ENCODE peak calls at places on chromosome 9, in four cellular contexts. M, L, N and K are unnamed samples.

GRCh38 chr9:36798350-36799065 is 225.8 kb downstream of the MELK start:
- DNase-seq in M (no peak), L (peak), N (no peak), K (no peak)

GRCh38 chr9:121196389-121196788 is 5.3 kb downstream of the RAB14 start:
- DNase-seq in M (no peak), L (no peak), N (no peak), K (no peak)

GRCh38 chr9:100589582-100589981 is 11.7 kb downstream of the CAVIN4 start:
- DNase-seq in M (no peak), L (no peak), N (no peak), K (no peak)

GRCh38 chr9:32258482-32258881 is 126.0 kb upstream of the ACO1 start:
- DNase-seq in M (no peak), L (no peak), N (no peak), K (no peak)

GRCh38 chr9:114366334-114367128 is 21.3 kb downstream of the AKNA start:
- DNase-seq in M (peak), L (no peak), N (peak), K (no peak)

GRCh38 chr9:21682981-21683380 is 119.5 kb upstream of the MTAP start:
- DNase-seq in M (no peak), L (no peak), N (no peak), K (no peak)

GRCh38 chr9:35258665-35259474 is 97.1 kb downstream of the UNC13B start:
- DNase-seq in M (peak), L (peak), N (peak), K (peak)

GRCh38 chr9:37986771-37987258 is 82.2 kb downstream of the SHB start:
- DNase-seq in M (no peak), L (no peak), N (no peak), K (no peak)

GRCh38 chr9:135702002-135702721 is at the start of gene KCNT1:
- DNase-seq in M (peak), L (peak), N (peak), K (peak)

GRCh38 chr9:89513836-89514235 is 15.9 kb upstream of the SEMA4D start:
- DNase-seq in M (no peak), L (no peak), N (no peak), K (no peak)

GRCh38 chr9:14198544-14199510 is 115.1 kb downstream of the NFIB start:
- DNase-seq in M (no peak), L (no peak), N (no peak), K (no peak)

GRCh38 chr9:90848866-90849265 is 47.2 kb downstream of the SYK start:
- DNase-seq in M (no peak), L (no peak), N (no peak), K (no peak)

GRCh38 chr9:35675732-35676392 is 2.1 kb downstream of the CA9 start:
- DNase-seq in M (no peak), L (peak), N (no peak), K (peak)

GRCh38 chr9:3441197-3441816 is 84.5 kb downstream of the RFX3 start:
- DNase-seq in M (peak), L (peak), N (peak), K (peak)